ENCODE peak calls at places on chromosomes 11 and 22, in four cellular contexts. P, A, M and F are unnamed samples.

GRCh38 chr22:49355206-49355920 is 472.3 kb downstream of the BRD1 start:
- DNase-seq in A (no peak), M (no peak), P (no peak), F (no peak)

GRCh38 chr11:40286137-40286536 is 1173.3 kb downstream of the LRRC4C start:
- DNase-seq in A (no peak), M (no peak), P (no peak), F (no peak)

GRCh38 chr11:111417766-111418435 is 38.8 kb upstream of the POU2AF1 start:
- DNase-seq in A (peak), P (peak), M (peak), F (peak)

GRCh38 chr11:2346014-2346413 is 31.1 kb upstream of the CD81 start:
- DNase-seq in P (no peak), M (no peak), A (no peak), F (no peak)

GRCh38 chr22:42937164-42937854 is 77.6 kb downstream of the PACSIN2 start:
- DNase-seq in M (peak), P (peak), A (peak), F (peak)

GRCh38 chr11:113603277-113604059 is 102.6 kb downstream of the TMPRSS5 start:
- DNase-seq in A (no peak), M (no peak), P (no peak), F (peak)

GRCh38 chr22:36282078-36282831 is 29.3 kb downstream of the APOL1 start:
- DNase-seq in P (no peak), M (no peak), A (peak), F (no peak)

GRCh38 chr11:34840736-34841386 is 75.3 kb downstream of the APIP start:
- DNase-seq in P (peak), M (no peak), A (no peak), F (peak)

GRCh38 chr22:19666663-19667593 is 47.4 kb upstream of the SEPTIN5 start:
- DNase-seq in P (no peak), M (peak), A (no peak), F (peak)
- TF ChIP-seq CTCF in P (no peak), M (no peak), A (no peak), F (no peak)

DNA sequence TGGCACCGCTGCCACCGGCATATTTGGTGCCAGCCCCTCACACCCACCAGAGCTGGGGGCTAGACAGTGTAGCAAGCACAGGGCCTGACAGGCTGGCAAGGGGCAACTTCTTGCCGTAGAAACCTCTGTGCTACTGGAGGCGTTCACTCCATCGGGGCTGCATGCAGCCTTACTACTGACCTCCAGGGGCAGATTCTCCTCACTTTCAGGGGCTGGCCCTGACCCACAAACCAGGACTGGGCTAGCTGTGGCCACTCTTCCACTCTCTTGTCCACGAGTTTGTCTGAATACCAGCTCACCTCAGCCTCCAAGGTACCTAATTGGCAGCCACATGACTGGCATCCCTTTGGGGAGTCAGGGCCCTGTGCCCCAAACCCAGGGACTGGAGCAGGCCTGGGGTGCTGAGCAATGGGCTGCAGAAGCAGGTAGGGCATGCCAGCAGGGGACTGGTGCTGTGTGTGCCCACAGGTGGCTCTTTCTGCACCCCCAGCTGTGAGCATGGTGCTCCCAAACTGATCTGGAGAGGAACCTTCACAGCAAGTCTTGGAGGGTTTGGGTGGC is 2.1 kb upstream of the LMO1 start:
- DNase-seq in M (no peak), P (no peak), A (peak), F (no peak)
- TF ChIP-seq CTCF in M (peak), P (no peak), A (no peak), F (peak)

DNA sequence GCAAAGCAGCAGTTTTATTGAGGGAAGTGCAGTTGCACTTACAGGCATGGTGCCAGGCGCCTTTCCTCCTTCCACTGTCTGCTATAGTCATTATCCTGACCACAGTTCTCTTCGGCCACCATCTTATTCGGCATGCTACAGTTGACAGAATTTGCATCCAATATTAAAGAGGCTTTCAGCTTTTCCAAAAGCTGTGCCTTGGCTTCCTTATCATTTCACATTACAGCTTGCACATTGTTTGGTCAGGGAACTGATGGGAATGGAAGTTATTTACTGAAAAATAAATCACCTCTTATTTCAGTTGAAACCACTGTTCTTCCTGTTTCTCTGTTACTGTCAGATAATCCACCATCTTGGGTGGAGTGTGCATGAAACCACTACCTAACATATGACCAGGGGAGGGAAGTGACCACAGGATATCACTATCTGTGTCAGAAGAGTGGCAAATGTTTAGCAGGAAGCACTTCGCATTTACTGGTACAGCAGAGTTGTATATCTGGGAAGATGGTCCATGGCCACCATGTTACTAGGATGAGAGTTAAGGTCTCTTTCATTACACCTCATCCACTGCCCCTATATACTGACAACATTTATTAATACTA is 74.6 kb upstream of the PICALM start:
- DNase-seq in A (no peak), M (no peak), P (no peak), F (no peak)
- TF ChIP-seq CTCF in A (no peak), M (no peak), P (no peak), F (no peak)

GRCh38 chr11:36948445-36949171 is 350.6 kb upstream of the RAG2 start:
- DNase-seq in M (no peak), A (no peak), P (no peak), F (no peak)

GRCh38 chr11:36945384-36945783 is 347.3 kb upstream of the RAG2 start:
- DNase-seq in A (no peak), P (no peak), M (no peak), F (peak)
- TF ChIP-seq CTCF in A (no peak), P (peak), M (no peak), F (peak)

GRCh38 chr11:64268687-64269379 is 15.6 kb downstream of the BAD start:
- DNase-seq in P (peak), A (peak), M (peak), F (peak)
- TF ChIP-seq CTCF in P (no peak), A (no peak), M (no peak), F (no peak)

DNA sequence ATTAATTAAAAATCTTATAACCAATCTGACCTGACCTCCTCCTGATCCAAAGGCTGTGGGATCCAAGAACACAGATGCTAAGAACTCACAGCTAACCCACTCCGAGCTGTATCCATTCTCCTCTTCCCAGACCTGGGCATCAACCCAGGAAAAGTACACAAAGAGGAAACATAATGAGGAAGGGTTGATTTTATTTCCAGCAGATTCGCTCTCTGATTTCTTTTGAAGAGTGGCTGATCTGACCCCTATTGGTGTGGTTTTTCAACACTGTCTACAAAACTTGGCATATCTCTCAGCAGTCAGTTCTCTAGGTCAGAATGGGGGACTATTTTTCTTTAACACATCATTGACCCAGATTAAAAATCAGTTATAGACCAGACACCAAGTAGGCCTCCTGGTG is 201.9 kb upstream of the UBASH3B start:
- DNase-seq in A (no peak), M (no peak), P (no peak), F (no peak)
- TF ChIP-seq CTCF in A (no peak), M (no peak), P (no peak), F (no peak)

DNA sequence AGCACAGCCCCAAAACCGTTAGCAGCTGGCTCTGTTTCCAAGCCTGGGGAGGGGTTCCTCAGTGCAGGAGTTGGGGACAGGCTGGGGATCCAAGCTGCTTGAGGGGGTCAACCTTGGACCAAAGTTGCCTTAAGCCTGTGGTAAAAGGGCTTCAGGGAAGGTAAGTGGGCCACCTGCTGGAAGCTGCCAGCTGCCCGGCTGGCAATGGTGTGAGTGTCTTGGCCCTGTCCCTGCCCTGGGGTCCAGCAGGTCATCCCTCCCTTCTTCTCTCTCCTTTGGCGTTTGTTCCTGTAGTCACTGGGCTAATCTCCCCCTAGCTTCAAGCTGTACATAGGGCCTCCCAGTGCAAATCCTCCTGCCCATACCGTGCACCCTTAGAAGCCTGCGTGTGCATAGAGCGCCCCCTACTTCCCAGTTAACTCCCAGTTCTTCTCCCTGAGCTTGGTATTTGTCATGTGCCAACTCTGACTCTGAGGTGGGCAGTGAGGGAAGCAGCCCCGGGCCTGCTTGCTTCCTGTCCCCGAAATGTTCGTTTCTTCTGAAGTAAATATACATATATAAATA is 4.4 kb downstream of the TMEM258 start:
- DNase-seq in P (no peak), M (peak), A (no peak), F (peak)
- TF ChIP-seq CTCF in P (no peak), M (peak), A (no peak), F (peak)

GRCh38 chr11:46537851-46538295 is 56.0 kb downstream of the AMBRA1 start:
- DNase-seq in A (peak), P (peak), M (peak), F (peak)

GRCh38 chr11:46534713-46535112 is 59.1 kb downstream of the AMBRA1 start:
- DNase-seq in A (no peak), M (no peak), P (no peak), F (no peak)

GRCh38 chr11:46533396-46534110 is 60.3 kb downstream of the AMBRA1 start:
- DNase-seq in A (no peak), P (no peak), M (no peak), F (no peak)

GRCh38 chr11:46535688-46536087 is 58.1 kb downstream of the AMBRA1 start:
- DNase-seq in A (no peak), P (no peak), M (no peak), F (no peak)

GRCh38 chr11:46537121-46537520 is 56.7 kb downstream of the AMBRA1 start:
- DNase-seq in M (no peak), A (no peak), P (no peak), F (peak)
- TF ChIP-seq CTCF in M (peak), A (no peak), P (no peak), F (peak)

DNA sequence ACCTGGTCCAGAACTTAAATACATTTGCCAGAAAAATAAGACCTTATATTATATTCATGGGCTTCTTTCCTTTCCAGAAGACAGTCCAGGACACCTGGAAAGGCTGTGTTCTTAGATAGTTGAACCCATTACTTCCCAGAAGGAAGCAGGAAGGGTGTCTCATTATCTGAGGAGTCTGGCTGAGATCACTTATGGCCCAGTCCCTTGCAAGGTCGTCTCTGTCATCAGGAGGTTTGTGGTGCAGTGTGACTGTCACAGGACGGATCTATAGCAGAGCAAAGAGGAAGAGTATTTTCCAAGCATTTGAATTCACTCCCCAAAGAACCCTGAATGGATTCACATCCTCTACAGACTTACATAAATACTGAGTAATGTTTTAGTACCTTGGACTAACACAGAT is 270.7 kb upstream of the MTNR1B start:
- DNase-seq in P (no peak), M (no peak), A (no peak), F (no peak)
- TF ChIP-seq CTCF in P (no peak), M (no peak), A (no peak), F (no peak)

GRCh38 chr22:17347724-17348123 is 21.5 kb upstream of the CECR2 start:
- DNase-seq in M (no peak), P (no peak), A (no peak), F (no peak)
- TF ChIP-seq CTCF in M (no peak), P (no peak), A (no peak), F (no peak)